ENCODE peak calls at places on chromosomes 11 and 22, in seven cellular contexts. Z, V, U, W, O, S and T are unnamed samples.

GRCh38 chr11:11261629-11262028 is 91.4 kb downstream of the CSNK2A3 start:
- DNase-seq in W (no peak), U (no peak), Z (no peak), S (no peak), O (no peak), V (no peak), T (no peak)

GRCh38 chr22:31185056-31185455 is 25.1 kb downstream of the RNF185 start:
- DNase-seq in W (no peak), O (no peak), Z (no peak), S (no peak), U (no peak), V (no peak), T (no peak)

GRCh38 chr22:27573280-27573711 is 228.3 kb downstream of the MN1 start:
- DNase-seq in W (no peak), Z (no peak), U (no peak), O (no peak), V (no peak), S (no peak), T (no peak)

GRCh38 chr22:17945851-17946690 is 78.3 kb downstream of the MICAL3 start:
- DNase-seq in W (no peak), S (no peak), O (no peak), U (peak), V (no peak), Z (no peak), T (no peak)

GRCh38 chr11:90468923-90469322 is 246.1 kb upstream of the CHORDC1 start:
- DNase-seq in Z (no peak), W (no peak), V (no peak), O (no peak), S (no peak), U (no peak), T (no peak)

GRCh38 chr22:43127166-43127908 is 15.9 kb downstream of the MCAT start:
- DNase-seq in Z (no peak), W (no peak), S (no peak), V (no peak), U (peak), O (no peak), T (peak)

GRCh38 chr11:71321433-71322191 is 69.2 kb upstream of the SHANK2 start:
- DNase-seq in S (no peak), Z (no peak), O (no peak), W (no peak), V (no peak), U (no peak), T (no peak)

GRCh38 chr11:63619967-63620366 is 5.7 kb upstream of the PLAAT3 start:
- DNase-seq in V (no peak), O (no peak), Z (no peak), S (no peak), W (no peak), U (no peak), T (no peak)

GRCh38 chr11:10931761-10932700 is 74.2 kb upstream of the ZBED5 start:
- DNase-seq in W (no peak), O (no peak), Z (no peak), V (no peak), S (no peak), U (no peak), T (peak)

GRCh38 chr22:23509571-23510302 is 70.4 kb downstream of the IGLL1 start:
- DNase-seq in S (no peak), V (no peak), O (no peak), U (no peak), Z (no peak), W (no peak), T (no peak)

GRCh38 chr11:69467646-69468045 is 13.8 kb upstream of the LINC01488 start:
- DNase-seq in U (no peak), W (no peak), Z (no peak), S (no peak), V (no peak), O (no peak), T (peak)

GRCh38 chr22:29584975-29585374 is 4.1 kb upstream of the NIPSNAP1 start:
- DNase-seq in U (no peak), V (no peak), W (no peak), Z (no peak), S (no peak), O (no peak), T (no peak)

GRCh38 chr11:71062199-71062598 is 190.2 kb downstream of the SHANK2 start:
- DNase-seq in V (no peak), W (no peak), S (no peak), U (no peak), O (no peak), Z (no peak), T (no peak)

GRCh38 chr11:86737752-86738151 is 62.6 kb upstream of the PRSS23 start:
- DNase-seq in O (no peak), V (no peak), S (no peak), U (no peak), W (no peak), Z (no peak), T (no peak)

GRCh38 chr11:45285931-45286632 is at the start of gene SYT13:
- DNase-seq in V (no peak), W (no peak), S (no peak), Z (no peak), U (peak), O (no peak), T (peak)

GRCh38 chr22:26681395-26681821 is 24.0 kb downstream of the MIAT start:
- DNase-seq in O (no peak), W (no peak), Z (no peak), U (no peak), S (no peak), V (no peak), T (no peak)

GRCh38 chr11:61777234-61778090 is 14.9 kb downstream of the TMEM258 start:
- DNase-seq in S (peak), W (peak), V (no peak), U (peak), O (peak), Z (no peak), T (peak)

GRCh38 chr22:50209893-50210292 is 9.1 kb downstream of the SELENOO start:
- DNase-seq in U (peak), W (peak), O (peak), Z (peak), V (no peak), S (peak), T (peak)

GRCh38 chr22:19943665-19944026 is 2.0 kb upstream of the TXNRD2 start:
- DNase-seq in V (no peak), O (no peak), U (no peak), Z (peak), S (no peak), W (no peak), T (no peak)

GRCh38 chr11:78752528-78752927 is 177.9 kb upstream of the NARS2 start:
- DNase-seq in Z (no peak), V (no peak), W (no peak), S (no peak), O (no peak), U (no peak), T (no peak)

GRCh38 chr22:39289445-39290247 is 29.8 kb downstream of the RPL3 start:
- DNase-seq in Z (no peak), V (no peak), S (no peak), U (no peak), O (no peak), W (no peak), T (no peak)

GRCh38 chr22:30005213-30005857 is 74.9 kb upstream of the HORMAD2 start:
- DNase-seq in O (peak), Z (peak), S (peak), U (peak), V (no peak), W (peak), T (no peak)

GRCh38 chr22:31821572-31821971 is 67.8 kb downstream of the DEPDC5 start:
- DNase-seq in U (no peak), V (no peak), S (no peak), W (no peak), Z (no peak), O (no peak), T (no peak)

GRCh38 chr22:23152238-23153114 is 7.2 kb downstream of the RAB36 start:
- DNase-seq in U (no peak), S (no peak), Z (no peak), O (no peak), V (no peak), W (no peak), T (no peak)

GRCh38 chr22:33397381-33397907 is 339.3 kb upstream of the SYN3 start:
- DNase-seq in S (no peak), O (no peak), Z (no peak), V (no peak), W (no peak), U (no peak), T (no peak)

GRCh38 chr11:28400236-28401100 is 292.3 kb downstream of the METTL15 start:
- DNase-seq in W (no peak), U (no peak), Z (no peak), O (no peak), V (no peak), S (no peak), T (no peak)